ENCODE peak calls at places on chromosomes 4 and X, in seven cellular contexts. U, P, L, A, Y, V and F are unnamed samples.
A peak's percentile ranks its signal among the peaks of the same experiment; 100 is the strongest.

GRCh38 chrX:76253432-76253831 is 80.6 kb downstream of the PBDC1 start:
- DNase-seq in U (peak; percentile 5), A (peak; percentile 30), V (no peak), P (peak; percentile 49), Y (no peak), L (no peak), F (no peak)

GRCh38 chrX:129655547-129656248 is 942 bp upstream of the APLN start:
- DNase-seq in L (no peak), A (no peak), P (peak; percentile 65), Y (no peak), U (no peak), V (no peak), F (no peak)

GRCh38 chr4:101232074-101232776 is 115.1 kb downstream of the PPP3CA start:
- DNase-seq in V (peak; percentile 33), U (peak; percentile 90), L (no peak), Y (no peak), P (peak; percentile 10), A (no peak), F (no peak)

GRCh38 chrX:68703849-68704248 is 56.4 kb downstream of the STARD8 start:
- DNase-seq in P (no peak), Y (no peak), U (no peak), A (no peak), V (no peak), L (no peak), F (no peak)

GRCh38 chr4:102263024-102263787 is 82.1 kb downstream of the SLC39A8 start:
- DNase-seq in A (no peak), P (no peak), L (no peak), Y (no peak), V (no peak), U (peak; percentile 40), F (peak; percentile 18)

GRCh38 chr4:96343836-96344235 is 503.9 kb downstream of the PDHA2 start:
- DNase-seq in L (no peak), U (no peak), P (no peak), V (no peak), A (no peak), Y (no peak), F (no peak)

GRCh38 chrX:85109235-85109634 is 105.6 kb downstream of the APOOL start:
- DNase-seq in A (no peak), P (peak; percentile 69), V (no peak), Y (no peak), U (no peak), L (no peak), F (no peak)

GRCh38 chr4:41132055-41132683 is 82.2 kb downstream of the APBB2 start:
- DNase-seq in U (no peak), Y (no peak), A (no peak), V (no peak), L (no peak), P (no peak), F (no peak)

GRCh38 chrX:108309144-108309543 is 129.1 kb downstream of the COL4A6 start:
- DNase-seq in A (no peak), P (no peak), L (no peak), V (no peak), U (peak; percentile 89), Y (no peak), F (no peak)

DNA sequence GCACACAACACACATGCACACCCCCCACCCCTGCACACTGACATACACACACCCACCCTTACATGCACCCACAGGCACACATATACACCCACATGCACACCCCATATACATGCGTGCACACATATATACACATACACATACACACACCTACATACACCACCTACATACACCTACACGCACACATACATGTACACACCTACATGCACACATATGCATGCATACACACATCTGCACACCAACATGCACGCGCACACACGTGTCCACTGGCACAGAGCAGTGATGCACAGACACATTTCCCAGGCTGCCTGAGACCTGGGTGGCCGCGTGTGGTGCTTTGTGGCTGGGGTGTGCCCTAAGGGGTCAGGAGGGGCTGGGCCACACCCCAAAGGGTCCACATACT is 31.7 kb downstream of the FGFRL1 start:
- DNase-seq in P (no peak), L (no peak), U (no peak), Y (no peak), V (no peak), A (no peak), F (no peak)
- H3K4me3 ChIP-seq in P (peak overlapping the region; percentile 30), L (no peak overlapping the region), U (no peak overlapping the region), Y (no peak overlapping the region), V (no peak overlapping the region), A (no peak overlapping the region), F (no peak overlapping the region)

GRCh38 chrX:99820197-99820596 is 589.9 kb downstream of the PCDH19 start:
- DNase-seq in U (no peak), Y (no peak), V (no peak), A (no peak), L (no peak), P (no peak), F (no peak)
- TF ChIP-seq CTCF in U (no peak), Y (no peak), V (no peak), A (no peak), L (no peak), P (no peak), F (no peak)

DNA sequence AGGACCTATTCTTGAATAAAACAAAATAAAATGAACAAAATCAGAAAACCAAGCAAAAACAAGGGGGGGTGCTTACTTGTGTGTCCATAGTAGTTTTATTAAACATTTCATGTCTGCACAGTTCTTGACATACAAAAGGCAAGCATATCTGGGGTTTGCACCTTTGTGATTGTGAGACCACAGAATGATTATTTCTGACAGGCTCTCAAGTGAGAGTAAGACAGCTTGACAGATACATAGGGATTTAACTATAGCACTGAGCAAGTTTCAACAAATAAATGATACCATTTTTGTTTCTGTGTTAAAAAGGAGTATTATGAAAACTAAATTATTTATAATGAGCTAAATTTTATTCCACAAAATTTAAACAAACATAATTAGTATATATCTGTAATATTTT is 712.0 kb upstream of the PCDH10 start:
- DNase-seq in P (no peak), U (no peak), A (no peak), L (no peak), Y (no peak), V (no peak), F (no peak)
- H3K36me3 ChIP-seq in P (no peaks in the 10 kb centered on the region), U (no peaks in the 10 kb centered on the region), A (no peaks in the 10 kb centered on the region), L (no peaks in the 10 kb centered on the region), Y (no peaks in the 10 kb centered on the region), V (no peaks in the 10 kb centered on the region), F (no peaks in the 10 kb centered on the region)

GRCh38 chr4:152588869-152589268 is 53.0 kb upstream of the FBXW7 start:
- DNase-seq in A (no peak), V (no peak), P (no peak), U (no peak), Y (no peak), L (no peak), F (no peak)

GRCh38 chr4:152594981-152595916 is 59.4 kb upstream of the FBXW7 start:
- DNase-seq in A (peak; percentile 40), Y (no peak), P (no peak), V (no peak), L (no peak), U (no peak), F (peak; percentile 42)

GRCh38 chr4:152590179-152591031 is 54.5 kb upstream of the FBXW7 start:
- DNase-seq in U (peak; percentile 93), Y (no peak), V (no peak), A (no peak), L (no peak), P (peak; percentile 91), F (no peak)

GRCh38 chr4:152591876-152592275 is 56.0 kb upstream of the FBXW7 start:
- DNase-seq in Y (no peak), L (no peak), U (no peak), A (no peak), V (no peak), P (no peak), F (no peak)

GRCh38 chr4:152591361-152591760 is 55.5 kb upstream of the FBXW7 start:
- DNase-seq in P (no peak), U (peak; percentile 16), A (no peak), L (peak; percentile 34), Y (peak; percentile 79), V (peak; percentile 30), F (peak; percentile 15)
- H3K4me3 ChIP-seq in P (peak overlapping the region; percentile 48), U (peak overlapping the region; percentile 20), A (no peak overlapping the region), L (peak overlapping the region; percentile 29), Y (peak overlapping the region; percentile 8), V (peak overlapping the region; percentile 2), F (no peak overlapping the region)

GRCh38 chr4:55159851-55160250 is 34.5 kb upstream of the KDR start:
- DNase-seq in Y (no peak), U (peak; percentile 33), P (peak; percentile 77), A (no peak), L (no peak), V (no peak), F (no peak)

GRCh38 chr4:55161739-55162138 is 36.3 kb upstream of the KDR start:
- DNase-seq in U (no peak), A (no peak), P (no peak), L (no peak), Y (no peak), V (no peak), F (no peak)

GRCh38 chr4:55157559-55158277 is 32.3 kb upstream of the KDR start:
- DNase-seq in U (no peak), A (no peak), V (no peak), Y (no peak), P (no peak), L (no peak), F (peak; percentile 1)

GRCh38 chr4:55162396-55162795 is 37.0 kb upstream of the KDR start:
- DNase-seq in U (no peak), P (no peak), A (no peak), L (no peak), V (no peak), Y (no peak), F (no peak)

DNA sequence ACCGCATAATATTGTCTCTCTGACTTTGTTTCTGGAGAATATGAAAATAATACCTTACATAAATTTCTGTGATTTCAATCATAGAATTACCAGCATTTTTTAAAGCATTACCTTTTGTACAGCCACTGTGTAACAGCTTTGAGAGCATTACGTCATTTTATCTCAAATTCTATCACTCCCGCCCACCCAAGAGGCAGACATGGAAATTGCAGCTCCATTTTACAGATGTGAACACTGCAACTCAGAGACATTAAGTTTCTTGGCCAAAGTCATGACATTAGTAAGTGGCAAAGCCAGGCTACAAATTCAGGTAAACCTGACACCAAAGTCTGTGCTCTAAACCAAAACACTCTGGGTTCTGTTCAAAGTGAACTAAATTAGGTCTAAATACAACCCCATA is 33.6 kb upstream of the KDR start:
- DNase-seq in U (no peak), A (no peak), P (peak; percentile 27), L (no peak), Y (no peak), V (no peak), F (no peak)
- TF ChIP-seq CTCF in U (peak; percentile 34), A (no peak), P (no peak), L (no peak), Y (no peak), V (no peak), F (no peak)

DNA sequence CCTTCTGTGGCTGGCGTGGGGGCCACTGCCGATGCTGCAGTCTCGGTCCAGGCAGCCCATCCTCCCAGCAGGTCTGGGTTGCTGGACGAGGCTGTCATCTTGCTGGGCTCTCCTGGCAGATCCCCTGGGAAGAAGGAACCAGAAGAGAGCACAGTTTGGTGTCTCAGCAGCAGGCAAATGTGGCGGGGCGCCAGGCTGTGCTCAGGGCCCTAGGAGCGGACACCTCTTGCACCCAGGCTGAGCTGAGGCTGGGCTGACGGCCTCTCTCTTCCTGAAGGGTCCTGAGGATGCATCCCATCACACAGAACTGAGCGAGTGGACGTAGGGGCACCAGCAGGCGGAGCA is 39.2 kb upstream of the CPLX1 start:
- DNase-seq in V (no peak), Y (no peak), U (no peak), L (no peak), P (peak; percentile 75), A (no peak), F (no peak)
- H3K36me3 ChIP-seq in V (peaks cover 90% of the 10 kb centered on the region), Y (peaks cover 92% of the 10 kb centered on the region), U (peaks cover 59% of the 10 kb centered on the region), L (peaks cover 89% of the 10 kb centered on the region), P (peaks cover 42% of the 10 kb centered on the region), A (peaks cover 42% of the 10 kb centered on the region), F (peaks cover 53% of the 10 kb centered on the region)

GRCh38 chr4:130699004-130699403 is 1603.1 kb downstream of the C4orf33 start:
- DNase-seq in A (no peak), U (no peak), V (no peak), L (no peak), Y (no peak), P (no peak), F (no peak)
- H3K4me3 ChIP-seq in A (no peak overlapping the region), U (no peak overlapping the region), V (no peak overlapping the region), L (no peak overlapping the region), Y (no peak overlapping the region), P (no peak overlapping the region), F (no peak overlapping the region)